ENCODE peak calls at places on chromosome 13, in six cellular contexts. D is GM10248; K is T follicular helper cell; H is Daoy; L is LoVo; C is stimulated activated CD4-positive, alpha-beta T cell treated with anti-CD3 and anti-CD28 coated beads, Interleukin-2, amount 100 ng/mL, for 48 hours. P is an unnamed sample.
A peak's percentile ranks its signal among the peaks of the same experiment; 100 is the strongest.

GRCh38 chr13:44653261-44653660 is 77.1 kb upstream of the TSC22D1 start:
- DNase-seq in L (no peak), D (no peak), H (no peak), C (no peak), K (no peak), P (no peak)

GRCh38 chr13:110156186-110157065 is 150.5 kb downstream of the COL4A1 start:
- DNase-seq in C (no peak), D (no peak), L (no peak), H (no peak), K (no peak), P (no peak)

GRCh38 chr13:19781526-19781925 is 1.2 kb downstream of the PSPC1 start:
- DNase-seq in C (no peak), D (no peak), L (no peak), H (no peak), K (no peak), P (no peak)

GRCh38 chr13:75512253-75512652 is 25.4 kb downstream of the COMMD6 start:
- DNase-seq in K (no peak), H (no peak), L (no peak), C (no peak), D (peak; percentile 68), P (peak; percentile 13)

GRCh38 chr13:29817604-29818378 is 32.6 kb downstream of the UBL3 start:
- DNase-seq in L (no peak), C (no peak), H (no peak), K (no peak), D (peak; percentile 48), P (peak; percentile 17)

GRCh38 chr13:36282818-36283432 is 14.7 kb downstream of the CCDC169 start:
- DNase-seq in C (no peak), H (no peak), K (no peak), D (no peak), L (peak; percentile 52), P (peak; percentile 41)

GRCh38 chr13:26424181-26424580 is 133.3 kb upstream of the WASF3 start:
- DNase-seq in C (no peak), L (no peak), H (no peak), K (no peak), D (no peak), P (no peak)

GRCh38 chr13:46961719-46962118 is 64.9 kb upstream of the HTR2A start:
- DNase-seq in D (peak; percentile 71), H (peak; percentile 17), L (peak; percentile 13), C (no peak), K (no peak), P (no peak)

GRCh38 chr13:50901701-50902100 is 7.9 kb upstream of the RNASEH2B start:
- DNase-seq in L (no peak), C (no peak), H (no peak), D (no peak), K (no peak), P (no peak)

GRCh38 chr13:90232291-90232690 is 1115.2 kb upstream of the MIR17HG start:
- DNase-seq in H (no peak), K (no peak), D (no peak), L (no peak), C (no peak), P (no peak)

P was measured in Ammon's horn.